ENCODE peak calls at places on chromosomes 5 and 9, in five cellular contexts. V is GM23248; Q is aorta; K is CD8-positive, alpha-beta T cell; W is uterus. L is an unnamed sample.

GRCh38 chr5:140595538-140595937 is 30.9 kb downstream of the SLC35A4 start:
- DNase-seq in V (no peak), Q (no peak), K (no peak), W (no peak), L (peak; percentile 70)

GRCh38 chr9:104992696-104993095 is 64.7 kb upstream of the ABCA1 start:
- DNase-seq in V (peak; percentile 17), Q (no peak), K (no peak), W (no peak), L (no peak)

GRCh38 chr5:92704590-92704989 is 876.4 kb downstream of the NR2F1-AS1 start:
- DNase-seq in V (peak; percentile 66), Q (no peak), K (no peak), W (no peak), L (no peak)

GRCh38 chr5:151284392-151284967 is 19.1 kb downstream of the SLC36A3 start:
- DNase-seq in V (no peak), Q (no peak), K (no peak), W (no peak), L (no peak)

GRCh38 chr5:6703791-6704190 is 9.4 kb upstream of the TENT4A start:
- DNase-seq in V (peak; percentile 51), Q (no peak), K (no peak), W (no peak), L (no peak)

GRCh38 chr9:91845839-91846238 is 104.2 kb downstream of the ROR2 start:
- DNase-seq in V (peak; percentile 19), Q (no peak), K (no peak), W (no peak), L (no peak)

GRCh38 chr5:39547548-39548154 is 122.9 kb upstream of the DAB2 start:
- DNase-seq in V (peak; percentile 84), Q (no peak), K (no peak), W (peak; percentile 62), L (no peak)

GRCh38 chr5:147483961-147484707 is 25.7 kb downstream of the DPYSL3 start:
- DNase-seq in V (peak; percentile 97), Q (peak; percentile 87), K (no peak), W (peak; percentile 86), L (peak; percentile 89)

GRCh38 chr5:158166424-158166823 is 307.5 kb upstream of the CLINT1 start:
- DNase-seq in V (no peak), Q (no peak), K (no peak), W (no peak), L (no peak)

GRCh38 chr9:71681708-71682268 is 86.5 kb downstream of the CEMIP2 start:
- DNase-seq in V (peak; percentile 78), Q (no peak), K (no peak), W (peak; percentile 22), L (no peak)

GRCh38 chr5:83871533-83872380 is 151.1 kb upstream of the HAPLN1 start:
- DNase-seq in V (no peak), Q (no peak), K (no peak), W (no peak), L (no peak)

GRCh38 chr9:104553261-104553660 is 15.7 kb upstream of the OR13C8 start:
- DNase-seq in V (peak; percentile 10), Q (no peak), K (no peak), W (no peak), L (no peak)

GRCh38 chr9:71795097-71795807 is 26.9 kb upstream of the CEMIP2 start:
- DNase-seq in V (no peak), Q (no peak), K (no peak), W (no peak), L (no peak)

GRCh38 chr9:111691686-111692329 is 30.4 kb downstream of the GNG10 start:
- DNase-seq in V (peak; percentile 49), Q (no peak), K (no peak), W (no peak), L (no peak)

GRCh38 chr9:115204827-115205506 is 87.0 kb upstream of the TNC start:
- DNase-seq in V (peak; percentile 89), Q (no peak), K (no peak), W (no peak), L (no peak)

GRCh38 chr5:173714551-173715428 is 98.3 kb upstream of the BOD1 start:
- DNase-seq in V (peak; percentile 94), Q (no peak), K (no peak), W (no peak), L (no peak)

GRCh38 chr9:133160742-133161541 is 2.8 kb downstream of the GBGT1 start:
- DNase-seq in V (peak; percentile 84), Q (peak; percentile 79), K (no peak), W (peak; percentile 67), L (peak; percentile 91)

GRCh38 chr9:4743131-4743875 is 2.3 kb upstream of the AK3 start:
- DNase-seq in V (peak; percentile 6), Q (no peak), K (no peak), W (no peak), L (no peak)

GRCh38 chr5:164073013-164073535 is 567.7 kb downstream of the MAT2B start:
- DNase-seq in V (no peak), Q (no peak), K (no peak), W (no peak), L (no peak)

GRCh38 chr5:170363671-170364070 is 25.5 kb downstream of the KCNMB1 start:
- DNase-seq in V (no peak), Q (no peak), K (no peak), W (no peak), L (no peak)

GRCh38 chr5:38847549-38848341 is 1.9 kb downstream of the OSMR start:
- DNase-seq in V (peak; percentile 53), Q (no peak), K (no peak), W (no peak), L (no peak)

GRCh38 chr9:1978941-1979340 is 36.2 kb upstream of the SMARCA2 start:
- DNase-seq in V (peak; percentile 93), Q (no peak), K (no peak), W (no peak), L (no peak)

GRCh38 chr9:107176701-107177100 is 106.4 kb upstream of the RAD23B start:
- DNase-seq in V (peak; percentile 84), Q (no peak), K (no peak), W (peak; percentile 16), L (no peak)

GRCh38 chr5:73388371-73388684 is 60.2 kb downstream of the FOXD1 start:
- DNase-seq in V (peak; percentile 64), Q (no peak), K (no peak), W (no peak), L (no peak)

GRCh38 chr9:69643098-69643497 is 29.1 kb downstream of the APBA1 start:
- DNase-seq in V (no peak), Q (no peak), K (no peak), W (no peak), L (no peak)

GRCh38 chr9:115127191-115127817 is 9.3 kb upstream of the TNC start:
- DNase-seq in V (no peak), Q (no peak), K (no peak), W (no peak), L (no peak)

GRCh38 chr9:133090187-133090586 is 28.4 kb downstream of the CEL start:
- DNase-seq in V (no peak), Q (no peak), K (no peak), W (no peak), L (no peak)

GRCh38 chr5:10914741-10915480 is 153.9 kb upstream of the DAP start:
- DNase-seq in V (peak; percentile 32), Q (no peak), K (no peak), W (no peak), L (no peak)

GRCh38 chr5:80109549-80110478 is 74.7 kb downstream of the THBS4 start:
- DNase-seq in V (no peak), Q (no peak), K (no peak), W (peak; percentile 46), L (peak; percentile 93)

GRCh38 chr5:107636555-107636954 is 34.2 kb downstream of the EFNA5 start:
- DNase-seq in V (no peak), Q (no peak), K (no peak), W (no peak), L (no peak)
- H3K4me1 ChIP-seq in V (no peaks in the 10 kb centered on the region), Q (peaks cover 2% of the 10 kb centered on the region), K (no peaks in the 10 kb centered on the region), W (no peaks in the 10 kb centered on the region), L (peaks cover 9% of the 10 kb centered on the region)

GRCh38 chr9:131668439-131669233 is 71.2 kb downstream of the RAPGEF1 start:
- DNase-seq in V (peak; percentile 85), Q (no peak), K (peak; percentile 41), W (peak; percentile 37), L (no peak)

GRCh38 chr9:131666779-131667178 is 73.1 kb downstream of the RAPGEF1 start:
- DNase-seq in V (no peak), Q (no peak), K (no peak), W (no peak), L (no peak)

GRCh38 chr9:131668057-131668438 is 71.8 kb downstream of the RAPGEF1 start:
- DNase-seq in V (no peak), Q (no peak), K (no peak), W (no peak), L (no peak)

GRCh38 chr9:131667576-131667975 is 72.3 kb downstream of the RAPGEF1 start:
- DNase-seq in V (peak; percentile 52), Q (no peak), K (no peak), W (no peak), L (no peak)

DNA sequence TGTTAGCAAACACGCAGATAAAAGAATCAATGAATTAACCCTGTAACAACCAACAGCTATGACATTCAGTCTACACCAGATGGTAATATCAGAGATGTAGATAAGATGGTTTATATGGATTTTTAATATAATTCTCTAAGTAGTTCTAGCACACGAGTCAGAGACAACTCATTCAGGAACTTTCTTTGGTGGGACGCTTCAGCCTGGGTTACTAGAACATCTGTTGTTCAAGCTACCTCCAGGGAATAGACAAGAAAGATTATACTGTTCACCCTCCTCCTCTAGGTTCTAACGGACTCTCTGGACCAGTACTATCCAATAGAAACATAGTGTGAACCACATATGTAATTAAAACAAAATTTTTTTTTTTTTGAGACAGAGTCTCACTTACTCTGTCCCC is 73.8 kb downstream of the RAPGEF1 start:
- DNase-seq in V (peak; percentile 63), Q (no peak), K (no peak), W (no peak), L (no peak)
- H3K4me1 ChIP-seq in V (peaks cover 28% of the 10 kb centered on the region), Q (peaks cover 5% of the 10 kb centered on the region), K (peaks cover 62% of the 10 kb centered on the region), W (peaks cover 11% of the 10 kb centered on the region), L (peaks cover 35% of the 10 kb centered on the region)

GRCh38 chr9:134335095-134335489 is 8.8 kb downstream of the RXRA start:
- DNase-seq in V (peak; percentile 59), Q (no peak), K (no peak), W (no peak), L (no peak)
- H3K4me1 ChIP-seq in V (peaks cover 5% of the 10 kb centered on the region), Q (no peaks in the 10 kb centered on the region), K (no peaks in the 10 kb centered on the region), W (peaks cover 49% of the 10 kb centered on the region), L (peaks cover 97% of the 10 kb centered on the region)

DNA sequence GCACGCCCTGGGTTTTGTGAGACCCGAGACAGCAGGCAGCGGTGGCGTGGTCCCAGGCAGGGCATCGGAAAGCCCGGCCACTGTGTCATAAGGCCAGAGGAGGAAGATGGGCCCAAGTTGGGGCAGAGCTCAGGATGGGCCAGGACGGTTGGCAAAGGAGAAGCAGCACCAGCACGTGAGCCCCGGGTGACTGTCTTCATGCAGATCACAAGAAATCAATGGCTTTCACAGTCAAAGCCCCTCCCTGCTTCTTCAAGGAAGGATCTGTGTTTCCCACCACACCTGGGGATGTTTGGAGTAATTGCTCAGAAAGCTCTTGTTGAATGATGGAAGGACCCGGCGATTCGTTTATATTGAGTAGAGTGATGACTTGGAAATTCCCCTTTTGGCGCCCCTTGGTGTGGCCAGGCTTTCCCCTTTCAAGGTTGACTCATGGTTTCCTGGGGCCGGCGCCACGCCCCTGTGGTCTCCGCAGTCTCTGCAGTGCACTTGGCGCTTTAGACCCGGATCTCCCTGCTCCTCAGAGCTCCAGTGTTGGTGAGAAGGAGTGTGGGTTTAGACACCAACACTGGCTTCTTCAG is 52.1 kb downstream of the IL31RA start:
- DNase-seq in V (no peak), Q (no peak), K (peak; percentile 32), W (no peak), L (no peak)
- H3K4me1 ChIP-seq in V (peaks cover 21% of the 10 kb centered on the region), Q (no peaks in the 10 kb centered on the region), K (peaks cover 14% of the 10 kb centered on the region), W (no peaks in the 10 kb centered on the region), L (no peaks in the 10 kb centered on the region)

GRCh38 chr9:128078504-128079434 is 10.7 kb downstream of the SLC25A25 start:
- DNase-seq in V (peak; percentile 48), Q (no peak), K (no peak), W (no peak), L (no peak)
- H3K4me1 ChIP-seq in V (peaks cover 26% of the 10 kb centered on the region), Q (no peaks in the 10 kb centered on the region), K (peaks cover 19% of the 10 kb centered on the region), W (peaks cover 3% of the 10 kb centered on the region), L (peaks cover 57% of the 10 kb centered on the region)

L was measured in sigmoid colon.